ENCODE peak calls at places on chromosomes 12 and 14, in eight cellular contexts. One of them, this sample, is unnamed.

GRCh38 chr14:53325176-53325806 is 172.2 kb upstream of the DDHD1 start:
- DNase-seq in glutamatergic neuron: no peak
- DNase-seq in T-helper 17 cell: no peak
- DNase-seq in SW 1271: peak; percentile 22
- DNase-seq in cardiac septum: no peak
- DNase-seq in adipocyte: peak; percentile 13
- DNase-seq in activated CD4-positive, alpha-beta T cell treated with anti-CD3 and anti-CD28 coated beads, Interleukin-2, amount 50 U/mL, for 1 hour: no peak
- DNase-seq in anterior cingulate cortex: no peak
- DNase-seq in this sample: peak; percentile 16

GRCh38 chr14:21988413-21988812 is 314.8 kb upstream of the OR4E1 start:
- DNase-seq in glutamatergic neuron: no peak
- DNase-seq in T-helper 17 cell: no peak
- DNase-seq in SW 1271: no peak
- DNase-seq in cardiac septum: no peak
- DNase-seq in adipocyte: no peak
- DNase-seq in activated CD4-positive, alpha-beta T cell treated with anti-CD3 and anti-CD28 coated beads, Interleukin-2, amount 50 U/mL, for 1 hour: no peak
- DNase-seq in anterior cingulate cortex: no peak
- DNase-seq in this sample: no peak

GRCh38 chr12:5522358-5523335 is 90.7 kb downstream of the NTF3 start:
- DNase-seq in glutamatergic neuron: no peak
- DNase-seq in T-helper 17 cell: no peak
- DNase-seq in SW 1271: no peak
- DNase-seq in cardiac septum: no peak
- DNase-seq in adipocyte: no peak
- DNase-seq in activated CD4-positive, alpha-beta T cell treated with anti-CD3 and anti-CD28 coated beads, Interleukin-2, amount 50 U/mL, for 1 hour: no peak
- DNase-seq in anterior cingulate cortex: no peak
- DNase-seq in this sample: no peak

GRCh38 chr12:51947597-51947996 is 3.9 kb upstream of the ACVR1B start:
- DNase-seq in glutamatergic neuron: no peak
- DNase-seq in T-helper 17 cell: no peak
- DNase-seq in SW 1271: no peak
- DNase-seq in cardiac septum: no peak
- DNase-seq in adipocyte: no peak
- DNase-seq in activated CD4-positive, alpha-beta T cell treated with anti-CD3 and anti-CD28 coated beads, Interleukin-2, amount 50 U/mL, for 1 hour: no peak
- DNase-seq in anterior cingulate cortex: no peak
- DNase-seq in this sample: no peak

GRCh38 chr14:75542585-75543091 is 20.4 kb downstream of the BATF start:
- DNase-seq in glutamatergic neuron: no peak
- DNase-seq in T-helper 17 cell: peak; percentile 66
- DNase-seq in SW 1271: no peak
- DNase-seq in cardiac septum: peak; percentile 93
- DNase-seq in adipocyte: peak; percentile 36
- DNase-seq in activated CD4-positive, alpha-beta T cell treated with anti-CD3 and anti-CD28 coated beads, Interleukin-2, amount 50 U/mL, for 1 hour: peak; percentile 70
- DNase-seq in anterior cingulate cortex: no peak
- DNase-seq in this sample: peak; percentile 74

GRCh38 chr14:41604793-41605534 is 1.7 kb upstream of the LRFN5 start:
- DNase-seq in glutamatergic neuron: peak; percentile 87
- DNase-seq in T-helper 17 cell: no peak
- DNase-seq in SW 1271: no peak
- DNase-seq in cardiac septum: no peak
- DNase-seq in adipocyte: peak; percentile 70
- DNase-seq in activated CD4-positive, alpha-beta T cell treated with anti-CD3 and anti-CD28 coated beads, Interleukin-2, amount 50 U/mL, for 1 hour: no peak
- DNase-seq in anterior cingulate cortex: peak; percentile 39
- DNase-seq in this sample: peak; percentile 76

GRCh38 chr12:132506730-132507538 is 17.0 kb downstream of the FBRSL1 start:
- DNase-seq in glutamatergic neuron: peak; percentile 76
- DNase-seq in T-helper 17 cell: peak; percentile 29
- DNase-seq in SW 1271: no peak
- DNase-seq in cardiac septum: peak; percentile 93
- DNase-seq in adipocyte: peak; percentile 52
- DNase-seq in activated CD4-positive, alpha-beta T cell treated with anti-CD3 and anti-CD28 coated beads, Interleukin-2, amount 50 U/mL, for 1 hour: peak; percentile 58
- DNase-seq in anterior cingulate cortex: peak; percentile 68
- DNase-seq in this sample: peak; percentile 81

GRCh38 chr12:50066402-50066801 is 9.0 kb downstream of the ASIC1 start:
- DNase-seq in glutamatergic neuron: no peak
- DNase-seq in T-helper 17 cell: no peak
- DNase-seq in SW 1271: peak; percentile 41
- DNase-seq in cardiac septum: no peak
- DNase-seq in adipocyte: peak; percentile 83
- DNase-seq in activated CD4-positive, alpha-beta T cell treated with anti-CD3 and anti-CD28 coated beads, Interleukin-2, amount 50 U/mL, for 1 hour: no peak
- DNase-seq in anterior cingulate cortex: no peak
- DNase-seq in this sample: peak; percentile 70

GRCh38 chr14:36513451-36514277 is 6.4 kb downstream of the NKX2-1 start:
- DNase-seq in glutamatergic neuron: peak; percentile 54
- DNase-seq in T-helper 17 cell: no peak
- DNase-seq in SW 1271: no peak
- DNase-seq in cardiac septum: no peak
- DNase-seq in adipocyte: no peak
- DNase-seq in activated CD4-positive, alpha-beta T cell treated with anti-CD3 and anti-CD28 coated beads, Interleukin-2, amount 50 U/mL, for 1 hour: no peak
- DNase-seq in anterior cingulate cortex: no peak
- DNase-seq in this sample: no peak

GRCh38 chr14:65277580-65278270 is 134.8 kb upstream of the FUT8 start:
- DNase-seq in glutamatergic neuron: no peak
- DNase-seq in T-helper 17 cell: no peak
- DNase-seq in SW 1271: no peak
- DNase-seq in cardiac septum: no peak
- DNase-seq in adipocyte: peak; percentile 28
- DNase-seq in activated CD4-positive, alpha-beta T cell treated with anti-CD3 and anti-CD28 coated beads, Interleukin-2, amount 50 U/mL, for 1 hour: no peak
- DNase-seq in anterior cingulate cortex: no peak
- DNase-seq in this sample: no peak

GRCh38 chr14:30673071-30673470 is 51.0 kb downstream of the SCFD1 start:
- DNase-seq in glutamatergic neuron: no peak
- DNase-seq in T-helper 17 cell: no peak
- DNase-seq in SW 1271: no peak
- DNase-seq in cardiac septum: no peak
- DNase-seq in adipocyte: peak; percentile 33
- DNase-seq in activated CD4-positive, alpha-beta T cell treated with anti-CD3 and anti-CD28 coated beads, Interleukin-2, amount 50 U/mL, for 1 hour: no peak
- DNase-seq in anterior cingulate cortex: no peak
- DNase-seq in this sample: peak; percentile 12

GRCh38 chr12:97995578-97995977 is 519.8 kb upstream of the TMPO start:
- DNase-seq in glutamatergic neuron: no peak
- DNase-seq in T-helper 17 cell: no peak
- DNase-seq in SW 1271: no peak
- DNase-seq in cardiac septum: no peak
- DNase-seq in adipocyte: no peak
- DNase-seq in activated CD4-positive, alpha-beta T cell treated with anti-CD3 and anti-CD28 coated beads, Interleukin-2, amount 50 U/mL, for 1 hour: no peak
- DNase-seq in anterior cingulate cortex: no peak
- DNase-seq in this sample: no peak

GRCh38 chr12:57899010-57899662 is 42.2 kb upstream of the ATP23 start:
- DNase-seq in glutamatergic neuron: no peak
- DNase-seq in T-helper 17 cell: peak; percentile 75
- DNase-seq in SW 1271: no peak
- DNase-seq in cardiac septum: peak; percentile 81
- DNase-seq in adipocyte: peak; percentile 80
- DNase-seq in activated CD4-positive, alpha-beta T cell treated with anti-CD3 and anti-CD28 coated beads, Interleukin-2, amount 50 U/mL, for 1 hour: peak; percentile 77
- DNase-seq in anterior cingulate cortex: peak; percentile 24
- DNase-seq in this sample: peak; percentile 45

GRCh38 chr14:95044463-95045254 is 112.7 kb downstream of the DICER1 start:
- DNase-seq in glutamatergic neuron: no peak
- DNase-seq in T-helper 17 cell: no peak
- DNase-seq in SW 1271: no peak
- DNase-seq in cardiac septum: peak; percentile 47
- DNase-seq in adipocyte: no peak
- DNase-seq in activated CD4-positive, alpha-beta T cell treated with anti-CD3 and anti-CD28 coated beads, Interleukin-2, amount 50 U/mL, for 1 hour: no peak
- DNase-seq in anterior cingulate cortex: no peak
- DNase-seq in this sample: no peak

GRCh38 chr14:32818576-32818975 is 120.1 kb upstream of the NPAS3 start:
- DNase-seq in glutamatergic neuron: no peak
- DNase-seq in T-helper 17 cell: no peak
- DNase-seq in SW 1271: no peak
- DNase-seq in cardiac septum: no peak
- DNase-seq in adipocyte: no peak
- DNase-seq in activated CD4-positive, alpha-beta T cell treated with anti-CD3 and anti-CD28 coated beads, Interleukin-2, amount 50 U/mL, for 1 hour: no peak
- DNase-seq in anterior cingulate cortex: no peak
- DNase-seq in this sample: no peak

GRCh38 chr12:124867389-124867930 is 3.8 kb upstream of the SCARB1 start:
- DNase-seq in glutamatergic neuron: no peak
- DNase-seq in T-helper 17 cell: no peak
- DNase-seq in SW 1271: no peak
- DNase-seq in cardiac septum: no peak
- DNase-seq in adipocyte: peak; percentile 36
- DNase-seq in activated CD4-positive, alpha-beta T cell treated with anti-CD3 and anti-CD28 coated beads, Interleukin-2, amount 50 U/mL, for 1 hour: no peak
- DNase-seq in anterior cingulate cortex: no peak
- DNase-seq in this sample: peak; percentile 79

GRCh38 chr14:77458249-77458950 is 507 bp downstream of the AHSA1 start:
- DNase-seq in glutamatergic neuron: peak; percentile 62
- DNase-seq in T-helper 17 cell: no peak
- DNase-seq in SW 1271: peak; percentile 35
- DNase-seq in cardiac septum: no peak
- DNase-seq in adipocyte: peak; percentile 57
- DNase-seq in activated CD4-positive, alpha-beta T cell treated with anti-CD3 and anti-CD28 coated beads, Interleukin-2, amount 50 U/mL, for 1 hour: peak; percentile 13
- DNase-seq in anterior cingulate cortex: no peak
- DNase-seq in this sample: peak; percentile 28

GRCh38 chr14:83044001-83044400 is 1510.3 kb upstream of the SEL1L start:
- DNase-seq in glutamatergic neuron: no peak
- DNase-seq in T-helper 17 cell: no peak
- DNase-seq in SW 1271: no peak
- DNase-seq in cardiac septum: no peak
- DNase-seq in adipocyte: no peak
- DNase-seq in activated CD4-positive, alpha-beta T cell treated with anti-CD3 and anti-CD28 coated beads, Interleukin-2, amount 50 U/mL, for 1 hour: no peak
- DNase-seq in anterior cingulate cortex: no peak
- DNase-seq in this sample: no peak

GRCh38 chr14:31768355-31768754 is 207.2 kb downstream of the NUBPL start:
- DNase-seq in glutamatergic neuron: no peak
- DNase-seq in T-helper 17 cell: no peak
- DNase-seq in SW 1271: no peak
- DNase-seq in cardiac septum: no peak
- DNase-seq in adipocyte: no peak
- DNase-seq in activated CD4-positive, alpha-beta T cell treated with anti-CD3 and anti-CD28 coated beads, Interleukin-2, amount 50 U/mL, for 1 hour: no peak
- DNase-seq in anterior cingulate cortex: no peak
- DNase-seq in this sample: no peak

GRCh38 chr12:108268397-108268796 is 70.7 kb downstream of the CMKLR1 start:
- DNase-seq in glutamatergic neuron: no peak
- DNase-seq in T-helper 17 cell: no peak
- DNase-seq in SW 1271: no peak
- DNase-seq in cardiac septum: no peak
- DNase-seq in adipocyte: no peak
- DNase-seq in activated CD4-positive, alpha-beta T cell treated with anti-CD3 and anti-CD28 coated beads, Interleukin-2, amount 50 U/mL, for 1 hour: no peak
- DNase-seq in anterior cingulate cortex: no peak
- DNase-seq in this sample: no peak

GRCh38 chr12:70895956-70896355 is 24.6 kb downstream of the PTPRR start:
- DNase-seq in glutamatergic neuron: no peak
- DNase-seq in T-helper 17 cell: no peak
- DNase-seq in SW 1271: no peak
- DNase-seq in cardiac septum: no peak
- DNase-seq in adipocyte: no peak
- DNase-seq in activated CD4-positive, alpha-beta T cell treated with anti-CD3 and anti-CD28 coated beads, Interleukin-2, amount 50 U/mL, for 1 hour: no peak
- DNase-seq in anterior cingulate cortex: no peak
- DNase-seq in this sample: no peak

GRCh38 chr14:88695873-88696272 is 96.9 kb downstream of the EML5 start:
- DNase-seq in glutamatergic neuron: no peak
- DNase-seq in T-helper 17 cell: no peak
- DNase-seq in SW 1271: no peak
- DNase-seq in cardiac septum: no peak
- DNase-seq in adipocyte: peak; percentile 15
- DNase-seq in activated CD4-positive, alpha-beta T cell treated with anti-CD3 and anti-CD28 coated beads, Interleukin-2, amount 50 U/mL, for 1 hour: no peak
- DNase-seq in anterior cingulate cortex: no peak
- DNase-seq in this sample: no peak

GRCh38 chr12:74412607-74413230 is 124.9 kb upstream of the ATXN7L3B start:
- DNase-seq in glutamatergic neuron: no peak
- DNase-seq in T-helper 17 cell: no peak
- DNase-seq in SW 1271: peak; percentile 32
- DNase-seq in cardiac septum: no peak
- DNase-seq in adipocyte: peak; percentile 60
- DNase-seq in activated CD4-positive, alpha-beta T cell treated with anti-CD3 and anti-CD28 coated beads, Interleukin-2, amount 50 U/mL, for 1 hour: no peak
- DNase-seq in anterior cingulate cortex: no peak
- DNase-seq in this sample: peak; percentile 11

GRCh38 chr14:50559990-50560928 is at the start of gene ATL1:
- DNase-seq in glutamatergic neuron: peak; percentile 81
- DNase-seq in T-helper 17 cell: no peak
- DNase-seq in SW 1271: no peak
- DNase-seq in cardiac septum: peak; percentile 85
- DNase-seq in adipocyte: peak; percentile 80
- DNase-seq in activated CD4-positive, alpha-beta T cell treated with anti-CD3 and anti-CD28 coated beads, Interleukin-2, amount 50 U/mL, for 1 hour: peak; percentile 18
- DNase-seq in anterior cingulate cortex: peak; percentile 84
- DNase-seq in this sample: peak; percentile 78

GRCh38 chr12:45284096-45284901 is 68.4 kb downstream of the ANO6 start:
- DNase-seq in glutamatergic neuron: peak; percentile 57
- DNase-seq in T-helper 17 cell: no peak
- DNase-seq in SW 1271: peak; percentile 64
- DNase-seq in cardiac septum: no peak
- DNase-seq in adipocyte: peak; percentile 87
- DNase-seq in activated CD4-positive, alpha-beta T cell treated with anti-CD3 and anti-CD28 coated beads, Interleukin-2, amount 50 U/mL, for 1 hour: no peak
- DNase-seq in anterior cingulate cortex: no peak
- DNase-seq in this sample: peak; percentile 85

GRCh38 chr12:2273288-2273687 is 220.5 kb downstream of the CACNA1C start:
- DNase-seq in glutamatergic neuron: no peak
- DNase-seq in T-helper 17 cell: no peak
- DNase-seq in SW 1271: no peak
- DNase-seq in cardiac septum: peak; percentile 78
- DNase-seq in adipocyte: peak; percentile 47
- DNase-seq in activated CD4-positive, alpha-beta T cell treated with anti-CD3 and anti-CD28 coated beads, Interleukin-2, amount 50 U/mL, for 1 hour: no peak
- DNase-seq in anterior cingulate cortex: peak; percentile 31
- DNase-seq in this sample: peak; percentile 40

GRCh38 chr14:31435276-31435675 is 14.9 kb upstream of the HEATR5A start:
- DNase-seq in glutamatergic neuron: no peak
- DNase-seq in T-helper 17 cell: no peak
- DNase-seq in SW 1271: no peak
- DNase-seq in cardiac septum: no peak
- DNase-seq in adipocyte: peak; percentile 73
- DNase-seq in activated CD4-positive, alpha-beta T cell treated with anti-CD3 and anti-CD28 coated beads, Interleukin-2, amount 50 U/mL, for 1 hour: no peak
- DNase-seq in anterior cingulate cortex: no peak
- DNase-seq in this sample: peak; percentile 52

GRCh38 chr12:18165422-18165871 is 75.5 kb upstream of the RERGL start:
- DNase-seq in glutamatergic neuron: no peak
- DNase-seq in T-helper 17 cell: no peak
- DNase-seq in SW 1271: peak; percentile 46
- DNase-seq in cardiac septum: no peak
- DNase-seq in adipocyte: peak; percentile 66
- DNase-seq in activated CD4-positive, alpha-beta T cell treated with anti-CD3 and anti-CD28 coated beads, Interleukin-2, amount 50 U/mL, for 1 hour: no peak
- DNase-seq in anterior cingulate cortex: no peak
- DNase-seq in this sample: peak; percentile 34

GRCh38 chr12:21340406-21340805 is 5.7 kb upstream of the SLCO1A2 start:
- DNase-seq in glutamatergic neuron: no peak
- DNase-seq in T-helper 17 cell: no peak
- DNase-seq in SW 1271: no peak
- DNase-seq in cardiac septum: no peak
- DNase-seq in adipocyte: no peak
- DNase-seq in activated CD4-positive, alpha-beta T cell treated with anti-CD3 and anti-CD28 coated beads, Interleukin-2, amount 50 U/mL, for 1 hour: no peak
- DNase-seq in anterior cingulate cortex: no peak
- DNase-seq in this sample: no peak

GRCh38 chr12:95646781-95647184 is 95.5 kb upstream of the USP44 start:
- DNase-seq in glutamatergic neuron: no peak
- DNase-seq in T-helper 17 cell: no peak
- DNase-seq in SW 1271: no peak
- DNase-seq in cardiac septum: no peak
- DNase-seq in adipocyte: peak; percentile 57
- DNase-seq in activated CD4-positive, alpha-beta T cell treated with anti-CD3 and anti-CD28 coated beads, Interleukin-2, amount 50 U/mL, for 1 hour: no peak
- DNase-seq in anterior cingulate cortex: no peak
- DNase-seq in this sample: peak; percentile 63

GRCh38 chr12:8077207-8077606 is 4.9 kb upstream of the NECAP1 start:
- DNase-seq in glutamatergic neuron: no peak
- DNase-seq in T-helper 17 cell: no peak
- DNase-seq in SW 1271: no peak
- DNase-seq in cardiac septum: no peak
- DNase-seq in adipocyte: peak; percentile 57
- DNase-seq in activated CD4-positive, alpha-beta T cell treated with anti-CD3 and anti-CD28 coated beads, Interleukin-2, amount 50 U/mL, for 1 hour: no peak
- DNase-seq in anterior cingulate cortex: no peak
- DNase-seq in this sample: peak; percentile 68

GRCh38 chr12:89862511-89863331 is 154.1 kb upstream of the ATP2B1 start:
- DNase-seq in glutamatergic neuron: no peak
- DNase-seq in T-helper 17 cell: peak; percentile 40
- DNase-seq in SW 1271: no peak
- DNase-seq in cardiac septum: peak; percentile 82
- DNase-seq in adipocyte: peak; percentile 25
- DNase-seq in activated CD4-positive, alpha-beta T cell treated with anti-CD3 and anti-CD28 coated beads, Interleukin-2, amount 50 U/mL, for 1 hour: peak; percentile 29
- DNase-seq in anterior cingulate cortex: no peak
- DNase-seq in this sample: peak; percentile 29